ENCODE peak calls at places on chromosome 4, in five cellular contexts. V, Y, S, R and L are unnamed samples.
A peak's percentile ranks its signal among the peaks of the same experiment; 100 is the strongest.

GRCh38 chr4:38062088-38062893 is 102.1 kb downstream of the PTTG2 start:
- DNase-seq in V (peak; percentile 69), Y (peak; percentile 70), S (peak; percentile 69), R (peak; percentile 41), L (peak; percentile 74)

GRCh38 chr4:113564493-113564892 is 197.0 kb downstream of the CAMK2D start:
- DNase-seq in V (no peak), Y (no peak), S (no peak), R (no peak), L (no peak)

GRCh38 chr4:94446386-94446785 is 5.4 kb upstream of the PDLIM5 start:
- DNase-seq in V (no peak), Y (no peak), S (no peak), R (peak; percentile 72), L (no peak)

GRCh38 chr4:13511101-13511500 is 27.0 kb upstream of the RAB28 start:
- DNase-seq in V (no peak), Y (no peak), S (no peak), R (no peak), L (no peak)

GRCh38 chr4:125728568-125728967 is 413.8 kb downstream of the FAT4 start:
- DNase-seq in V (no peak), Y (no peak), S (no peak), R (no peak), L (peak; percentile 72)

GRCh38 chr4:47383829-47384427 is 79.6 kb downstream of the COMMD8 start:
- DNase-seq in V (peak; percentile 22), Y (no peak), S (peak; percentile 4), R (peak; percentile 8), L (peak; percentile 27)

GRCh38 chr4:8274772-8275241 is 5.3 kb downstream of the HTRA3 start:
- DNase-seq in V (no peak), Y (peak; percentile 55), S (peak; percentile 67), R (peak; percentile 63), L (peak; percentile 85)

GRCh38 chr4:78145005-78145404 is 87.9 kb downstream of the FRAS1 start:
- DNase-seq in V (no peak), Y (no peak), S (no peak), R (no peak), L (no peak)